ENCODE peak calls at places on chromosomes 11 and 22, in six cellular contexts. K, Y, D, Z, G and T are unnamed samples.

GRCh38 chr11:132607575-132607974 is 924.7 kb downstream of the OPCML start:
- DNase-seq in K (no peak), Y (no peak), D (no peak), Z (no peak), G (no peak), T (no peak)

GRCh38 chr11:79794484-79795393 is 353.9 kb upstream of the TENM4 start:
- DNase-seq in K (no peak), Y (peak; percentile 36), D (no peak), Z (no peak), G (no peak), T (no peak)

GRCh38 chr22:23576681-23577080 is 3.4 kb downstream of the IGLL1 start:
- DNase-seq in K (no peak), Y (no peak), D (no peak), Z (no peak), G (no peak), T (no peak)

GRCh38 chr22:24156146-24156914 is 25.0 kb upstream of the SUSD2 start:
- DNase-seq in K (peak; percentile 82), Y (no peak), D (peak; percentile 39), Z (peak; percentile 58), G (peak; percentile 52), T (peak; percentile 91)

GRCh38 chr11:78576549-78577097 is 2.0 kb upstream of the NARS2 start:
- DNase-seq in K (no peak), Y (no peak), D (no peak), Z (no peak), G (no peak), T (no peak)

GRCh38 chr22:21832291-21833290 is 34.9 kb downstream of the MAPK1 start:
- DNase-seq in K (no peak), Y (peak; percentile 33), D (no peak), Z (no peak), G (peak; percentile 9), T (peak; percentile 51)

GRCh38 chr11:118216621-118217526 is 7.9 kb downstream of the JAML start:
- DNase-seq in K (no peak), Y (no peak), D (no peak), Z (no peak), G (no peak), T (no peak)

GRCh38 chr11:116193321-116194114 is 579.3 kb downstream of the BUD13 start:
- DNase-seq in K (peak; percentile 66), Y (peak; percentile 89), D (peak; percentile 44), Z (peak; percentile 88), G (peak; percentile 62), T (peak; percentile 46)

GRCh38 chr11:62923634-62924411 is 2.7 kb upstream of the CHRM1 start:
- DNase-seq in K (no peak), Y (peak; percentile 36), D (no peak), Z (no peak), G (no peak), T (peak; percentile 43)

GRCh38 chr22:46748948-46749681 is 11.1 kb upstream of the CERK start:
- DNase-seq in K (no peak), Y (no peak), D (no peak), Z (peak; percentile 45), G (peak; percentile 49), T (peak; percentile 73)

GRCh38 chr11:112172362-112172994 is 2.8 kb upstream of the BCO2 start:
- DNase-seq in K (no peak), Y (no peak), D (no peak), Z (peak; percentile 65), G (peak; percentile 69), T (peak; percentile 86)

GRCh38 chr22:20130319-20130718 is 1.3 kb upstream of the ZDHHC8 start:
- DNase-seq in K (no peak), Y (peak; percentile 32), D (no peak), Z (no peak), G (no peak), T (no peak)

GRCh38 chr11:109426442-109426841 is 4.5 kb downstream of the C11orf87 start:
- DNase-seq in K (peak; percentile 11), Y (no peak), D (no peak), Z (no peak), G (no peak), T (peak; percentile 51)

DNA sequence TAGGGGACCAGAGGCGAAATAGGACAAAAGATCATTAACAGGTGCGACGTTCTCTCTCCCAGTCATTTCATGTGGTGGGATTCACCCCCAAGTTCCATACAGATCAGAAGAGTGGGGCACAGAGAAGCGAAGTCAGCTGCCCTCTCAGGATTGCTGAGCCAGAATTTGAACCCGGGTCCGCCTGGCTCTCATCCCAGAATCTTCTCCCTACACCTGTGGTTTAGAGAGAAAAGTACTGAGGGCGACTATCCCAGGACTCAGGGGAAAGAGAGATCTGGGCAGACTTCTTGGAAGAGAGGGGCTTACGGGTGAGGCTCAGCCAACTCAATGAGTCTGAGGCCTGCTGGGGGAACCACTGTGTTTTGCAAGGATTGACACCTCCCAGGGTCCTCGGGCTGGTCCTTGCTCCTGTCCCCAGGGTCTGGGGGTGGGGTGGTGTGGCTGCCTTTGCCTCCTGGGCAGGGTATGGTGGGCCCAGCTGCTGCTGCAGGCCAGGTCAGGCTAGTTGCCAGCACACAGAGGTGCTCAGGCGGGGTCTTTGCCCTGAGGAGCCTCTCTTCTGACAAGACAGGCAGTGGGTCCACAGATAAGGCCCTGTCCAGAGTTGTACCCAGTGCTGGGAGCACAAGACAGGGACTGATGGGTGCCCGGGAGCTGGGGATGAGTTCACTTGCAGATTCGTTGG is 1.1 kb downstream of the CAPN5 start:
- DNase-seq in K (no peak), Y (no peak), D (peak; percentile 53), Z (no peak), G (no peak), T (no peak)
- H3K9ac ChIP-seq in K (peak overlapping the region; percentile 78), Y (peak overlapping the region; percentile 72), D (peak overlapping the region; percentile 68), Z (peak overlapping the region; percentile 66), G (peak overlapping the region; percentile 75), T (peak overlapping the region; percentile 88)

DNA sequence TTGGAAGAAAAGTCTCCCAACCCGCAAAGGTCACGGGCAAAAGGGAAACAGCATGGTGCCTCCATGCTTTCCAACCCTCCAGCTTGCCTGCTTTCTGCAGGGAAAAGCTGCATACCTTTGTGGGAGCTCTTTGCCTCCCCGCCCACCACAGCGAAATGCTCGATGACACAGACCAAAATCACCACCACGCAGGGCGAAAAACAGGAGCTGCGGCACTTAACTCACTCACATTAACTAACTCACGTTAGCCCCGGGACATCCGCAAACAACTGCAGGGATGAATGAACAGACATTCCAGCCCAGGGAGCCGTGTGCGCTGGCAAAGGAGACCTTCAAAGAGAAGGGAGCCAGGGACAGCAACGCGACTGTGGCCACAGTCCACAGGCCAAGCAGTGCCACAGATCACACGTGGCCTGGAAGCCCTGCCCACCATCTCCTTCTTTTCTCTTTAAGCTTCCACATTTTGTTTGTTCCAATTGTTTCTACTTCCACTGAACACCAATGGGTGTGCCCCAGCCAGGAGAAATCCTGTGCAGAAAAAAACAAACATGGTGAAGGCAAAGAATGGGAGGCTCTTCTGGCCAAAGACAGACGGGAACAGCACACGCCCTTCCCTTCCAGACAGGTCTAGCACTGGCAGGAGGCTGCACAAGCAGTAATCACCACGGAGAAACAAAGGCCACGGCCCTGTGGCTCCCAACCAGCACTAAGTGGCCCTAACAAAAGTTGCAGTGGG is 39.3 kb downstream of the DUSP8 start:
- DNase-seq in K (no peak), Y (no peak), D (no peak), Z (peak; percentile 83), G (no peak), T (peak; percentile 89)
- H3K27ac ChIP-seq in K (no peak overlapping the region), Y (no peak overlapping the region), D (no peak overlapping the region), Z (no peak overlapping the region), G (no peak overlapping the region), T (peak overlapping the region; percentile 88)

GRCh38 chr22:27886843-27887151 is 32.3 kb downstream of the PITPNB start:
- DNase-seq in K (no peak), Y (no peak), D (no peak), Z (no peak), G (no peak), T (no peak)

GRCh38 chr22:27883656-27884350 is 35.3 kb downstream of the PITPNB start:
- DNase-seq in K (no peak), Y (no peak), D (no peak), Z (no peak), G (no peak), T (no peak)

GRCh38 chr22:27881404-27881803 is 37.7 kb downstream of the PITPNB start:
- DNase-seq in K (no peak), Y (no peak), D (no peak), Z (peak; percentile 44), G (peak; percentile 62), T (peak; percentile 34)

GRCh38 chr22:27888310-27888709 is 30.7 kb downstream of the PITPNB start:
- DNase-seq in K (no peak), Y (no peak), D (no peak), Z (no peak), G (no peak), T (no peak)

GRCh38 chr22:27885977-27886842 is 32.8 kb downstream of the PITPNB start:
- DNase-seq in K (peak; percentile 52), Y (peak; percentile 79), D (peak; percentile 52), Z (peak; percentile 90), G (peak; percentile 98), T (peak; percentile 86)
- H3K9ac ChIP-seq in K (no peak overlapping the region), Y (no peak overlapping the region), D (no peak overlapping the region), Z (no peak overlapping the region), G (peak overlapping the region; percentile 57), T (peak overlapping the region; percentile 11)

GRCh38 chr22:38736257-38736570 is 19.6 kb downstream of the SUN2 start:
- DNase-seq in K (no peak), Y (no peak), D (no peak), Z (no peak), G (no peak), T (no peak)

GRCh38 chr22:38734203-38735100 is 21.3 kb downstream of the SUN2 start:
- DNase-seq in K (no peak), Y (no peak), D (no peak), Z (no peak), G (no peak), T (no peak)

GRCh38 chr22:38737302-38738060 is 18.3 kb downstream of the SUN2 start:
- DNase-seq in K (no peak), Y (no peak), D (no peak), Z (no peak), G (peak; percentile 49), T (peak; percentile 20)

GRCh38 chr22:38735126-38735464 is 20.7 kb downstream of the SUN2 start:
- DNase-seq in K (no peak), Y (no peak), D (no peak), Z (no peak), G (no peak), T (no peak)

DNA sequence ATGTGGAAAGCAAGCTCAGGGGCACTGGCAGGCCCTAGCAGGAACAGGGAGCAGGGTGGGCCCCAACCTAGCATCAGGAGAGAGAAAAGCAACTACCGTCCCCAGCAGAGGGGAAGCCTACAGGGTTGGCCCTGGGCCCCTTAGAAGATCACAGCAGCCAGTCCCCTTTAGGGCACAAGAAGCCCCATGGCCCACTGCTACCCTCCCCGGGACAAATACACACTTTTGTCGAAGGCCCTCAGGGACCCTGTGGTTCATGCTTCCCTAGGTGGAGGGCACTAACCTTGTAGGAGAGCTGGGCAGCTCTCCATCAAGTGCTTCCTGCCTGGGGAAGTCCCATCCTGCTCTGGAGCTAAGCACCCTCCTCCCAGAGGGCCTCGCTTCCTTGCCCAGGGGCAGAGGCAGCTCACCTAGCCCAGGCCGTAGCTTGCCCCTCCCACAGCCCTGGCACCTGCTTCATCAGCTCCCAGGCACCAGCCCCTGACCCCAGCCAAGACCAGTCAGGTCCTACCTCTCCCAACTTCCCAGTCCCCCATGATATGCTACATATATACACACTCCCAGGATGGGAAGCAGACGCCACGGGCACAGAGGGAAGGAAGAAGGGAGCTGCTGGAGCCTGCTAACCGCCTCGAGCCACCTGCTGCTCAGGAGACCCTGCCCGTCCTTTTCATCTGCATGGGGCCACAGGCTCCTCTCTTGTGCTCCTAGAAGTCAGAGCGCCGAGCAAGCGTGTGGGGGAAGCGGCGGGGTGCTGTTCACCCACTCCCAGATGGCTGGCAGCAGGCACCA is 20.1 kb downstream of the SUN2 start:
- DNase-seq in K (no peak), Y (no peak), D (no peak), Z (no peak), G (no peak), T (no peak)
- H3K27ac ChIP-seq in K (no peak overlapping the region), Y (no peak overlapping the region), D (no peak overlapping the region), Z (no peak overlapping the region), G (no peak overlapping the region), T (no peak overlapping the region)